ENCODE peak calls at places on chromosome 18, in ten cellular contexts. X, Z, W, M, R, S, O, P, G and E are unnamed samples.

GRCh38 chr18:78855188-78855587 is 124.4 kb upstream of the SALL3 start:
- DNase-seq in X (no peak), Z (no peak), W (no peak), M (no peak), R (no peak), S (no peak), O (no peak), P (no peak), G (no peak), E (no peak)

GRCh38 chr18:41146301-41146700 is 808.7 kb upstream of the PIK3C3 start:
- DNase-seq in X (no peak), Z (no peak), W (no peak), M (no peak), R (peak; percentile 48), S (no peak), O (no peak), P (no peak), G (peak; percentile 16), E (no peak)

GRCh38 chr18:9705183-9705864 is 2.8 kb upstream of the RAB31 start:
- DNase-seq in X (peak; percentile 86), Z (no peak), W (no peak), M (no peak), R (no peak), S (peak; percentile 89), O (peak; percentile 76), P (peak; percentile 58), G (no peak), E (peak; percentile 83)

GRCh38 chr18:35122586-35123224 is 81.5 kb downstream of the MAPRE2 start:
- DNase-seq in X (no peak), Z (no peak), W (peak; percentile 8), M (no peak), R (peak; percentile 66), S (no peak), O (no peak), P (peak; percentile 71), G (peak; percentile 68), E (no peak)

GRCh38 chr18:63882333-63883141 is 5.0 kb upstream of the SERPINB2 start:
- DNase-seq in X (peak; percentile 94), Z (peak; percentile 100), W (peak; percentile 98), M (no peak), R (no peak), S (peak; percentile 95), O (peak; percentile 97), P (no peak), G (peak; percentile 94), E (peak; percentile 32)

GRCh38 chr18:61581578-61582204 is 248.5 kb downstream of the CDH20 start:
- DNase-seq in X (peak; percentile 67), Z (peak; percentile 59), W (peak; percentile 39), M (peak; percentile 52), R (peak; percentile 88), S (peak; percentile 67), O (peak; percentile 47), P (peak; percentile 45), G (peak; percentile 88), E (peak; percentile 88)

GRCh38 chr18:7918696-7919095 is 351.6 kb downstream of the PTPRM start:
- DNase-seq in X (peak; percentile 4), Z (no peak), W (no peak), M (no peak), R (no peak), S (no peak), O (no peak), P (no peak), G (no peak), E (no peak)

GRCh38 chr18:78627546-78628315 is 351.9 kb upstream of the SALL3 start:
- DNase-seq in X (no peak), Z (no peak), W (no peak), M (no peak), R (no peak), S (no peak), O (no peak), P (no peak), G (no peak), E (no peak)

GRCh38 chr18:5759169-5759568 is 136.2 kb downstream of the TMEM200C start:
- DNase-seq in X (no peak), Z (no peak), W (no peak), M (no peak), R (peak; percentile 21), S (no peak), O (no peak), P (no peak), G (peak; percentile 14), E (no peak)

GRCh38 chr18:42174909-42175308 is 219.9 kb downstream of the PIK3C3 start:
- DNase-seq in X (peak; percentile 44), Z (peak; percentile 61), W (no peak), M (no peak), R (peak; percentile 51), S (peak; percentile 14), O (no peak), P (no peak), G (peak; percentile 51), E (no peak)

GRCh38 chr18:63788447-63789096 is 13.4 kb downstream of the SERPINB7 start:
- DNase-seq in X (peak; percentile 84), Z (peak; percentile 90), W (peak; percentile 50), M (no peak), R (no peak), S (peak; percentile 92), O (peak; percentile 96), P (no peak), G (no peak), E (peak; percentile 68)

GRCh38 chr18:34773961-34774754 is 64.1 kb downstream of the DTNA start:
- DNase-seq in X (peak; percentile 37), Z (peak; percentile 43), W (no peak), M (peak; percentile 68), R (no peak), S (peak; percentile 35), O (peak; percentile 64), P (no peak), G (no peak), E (no peak)

GRCh38 chr18:32328379-32328778 is 138.5 kb downstream of the MEP1B start:
- DNase-seq in X (peak; percentile 48), Z (peak; percentile 27), W (no peak), M (no peak), R (no peak), S (peak; percentile 79), O (peak; percentile 87), P (no peak), G (no peak), E (peak; percentile 61)

GRCh38 chr18:72675394-72675793 is 131.3 kb upstream of the CBLN2 start:
- DNase-seq in X (no peak), Z (peak; percentile 7), W (peak; percentile 15), M (no peak), R (peak; percentile 44), S (peak; percentile 2), O (no peak), P (no peak), G (peak; percentile 96), E (no peak)

GRCh38 chr18:422966-423365 is 77.5 kb downstream of the COLEC12 start:
- DNase-seq in X (no peak), Z (no peak), W (no peak), M (no peak), R (no peak), S (no peak), O (no peak), P (no peak), G (no peak), E (no peak)

GRCh38 chr18:13272411-13272810 is 53.9 kb downstream of the LDLRAD4 start:
- DNase-seq in X (no peak), Z (no peak), W (no peak), M (no peak), R (no peak), S (no peak), O (no peak), P (no peak), G (no peak), E (no peak)

GRCh38 chr18:13268746-13269285 is 50.3 kb downstream of the LDLRAD4 start:
- DNase-seq in X (no peak), Z (no peak), W (no peak), M (no peak), R (no peak), S (no peak), O (no peak), P (no peak), G (no peak), E (no peak)

GRCh38 chr18:13269599-13270011 is 51.0 kb downstream of the LDLRAD4 start:
- DNase-seq in X (no peak), Z (no peak), W (peak; percentile 15), M (no peak), R (no peak), S (peak; percentile 27), O (no peak), P (no peak), G (no peak), E (no peak)

GRCh38 chr18:13271512-13271911 is 53.0 kb downstream of the LDLRAD4 start:
- DNase-seq in X (no peak), Z (no peak), W (no peak), M (no peak), R (no peak), S (no peak), O (no peak), P (no peak), G (peak; percentile 61), E (no peak)

GRCh38 chr18:13270279-13270911 is 51.8 kb downstream of the LDLRAD4 start:
- DNase-seq in X (no peak), Z (no peak), W (no peak), M (no peak), R (no peak), S (no peak), O (no peak), P (no peak), G (no peak), E (no peak)
- H3K27ac ChIP-seq in X (no peak overlapping the region), Z (no peak overlapping the region), W (no peak overlapping the region), M (no peak overlapping the region), R (no peak overlapping the region), S (no peak overlapping the region), O (no peak overlapping the region), P (no peak overlapping the region), G (no peak overlapping the region), E (no peak overlapping the region)

GRCh38 chr18:30132959-30133358 is 909.6 kb downstream of the DSC3 start:
- DNase-seq in X (no peak), Z (peak; percentile 50), W (no peak), M (no peak), R (no peak), S (peak; percentile 44), O (no peak), P (no peak), G (no peak), E (no peak)
- H3K27me3 ChIP-seq in X (no peaks in the 10 kb centered on the region), Z (no peaks in the 10 kb centered on the region), W (no peaks in the 10 kb centered on the region), M (no peaks in the 10 kb centered on the region), R (no peaks in the 10 kb centered on the region), S (no peaks in the 10 kb centered on the region), O (no peaks in the 10 kb centered on the region), P (no peaks in the 10 kb centered on the region), G (no peaks in the 10 kb centered on the region), E (no peaks in the 10 kb centered on the region)

DNA sequence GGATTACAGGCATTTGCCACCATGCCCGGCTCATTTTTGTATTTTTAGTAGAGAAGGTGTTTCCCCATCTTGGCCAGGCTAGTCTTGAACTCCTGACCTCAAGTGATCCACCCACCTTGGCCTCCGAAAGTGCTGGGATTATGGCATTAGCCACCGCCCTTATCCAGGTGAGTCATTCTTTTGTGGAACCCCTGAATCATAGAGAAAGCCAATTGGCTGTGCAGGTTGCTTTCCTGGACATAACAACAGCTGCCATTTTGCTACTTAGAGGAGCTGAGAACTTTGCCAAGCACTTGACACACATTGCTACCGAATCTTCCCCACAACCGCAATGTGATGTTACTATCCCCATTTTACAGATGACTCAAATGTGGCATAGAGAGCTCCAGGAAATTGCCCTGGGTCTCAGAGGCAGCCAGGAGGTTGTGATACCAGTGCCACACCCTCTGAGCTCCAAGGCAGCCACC is 36.0 kb downstream of the SETBP1 start:
- DNase-seq in X (no peak), Z (peak; percentile 73), W (no peak), M (no peak), R (no peak), S (peak; percentile 28), O (no peak), P (no peak), G (no peak), E (no peak)
- H3K4me2 ChIP-seq in X (no peak overlapping the region), Z (no peak overlapping the region), W (no peak overlapping the region), M (no peak overlapping the region), R (no peak overlapping the region), S (peak overlapping the region; percentile 56), O (no peak overlapping the region), P (no peak overlapping the region), G (no peak overlapping the region), E (no peak overlapping the region)

GRCh38 chr18:67783215-67783946 is 266.9 kb upstream of the DSEL start:
- DNase-seq in X (peak; percentile 93), Z (peak; percentile 92), W (peak; percentile 13), M (no peak), R (no peak), S (peak; percentile 95), O (peak; percentile 93), P (no peak), G (peak; percentile 75), E (no peak)
- H3K27ac ChIP-seq in X (peak overlapping the region; percentile 19), Z (peak overlapping the region; percentile 75), W (no peak overlapping the region), M (no peak overlapping the region), R (no peak overlapping the region), S (peak overlapping the region; percentile 88), O (peak overlapping the region; percentile 21), P (no peak overlapping the region), G (no peak overlapping the region), E (peak overlapping the region; percentile 73)